ENCODE peak calls at places on chromosomes 7 and 10, in five cellular contexts. T, J, P, I and K are unnamed samples.

GRCh38 chr7:41911792-41912191 is 208.9 kb upstream of the INHBA start:
- DNase-seq in T (no peak), J (no peak), P (no peak), I (no peak), K (no peak)

GRCh38 chr10:24209421-24209770 is 458 bp downstream of the KIAA1217 start:
- DNase-seq in T (no peak), J (no peak), P (peak; percentile 74), I (no peak), K (no peak)

GRCh38 chr10:82390866-82391658 is 516.1 kb downstream of the NRG3 start:
- DNase-seq in T (no peak), J (no peak), P (no peak), I (no peak), K (no peak)

GRCh38 chr10:62027841-62028501 is 126.5 kb downstream of the ARID5B start:
- DNase-seq in T (no peak), J (no peak), P (no peak), I (no peak), K (no peak)

GRCh38 chr10:84205049-84205852 is 10.9 kb downstream of the CDHR1 start:
- DNase-seq in T (peak; percentile 77), J (peak; percentile 38), P (peak; percentile 83), I (peak; percentile 37), K (peak; percentile 75)

GRCh38 chr7:138126928-138127327 is 50.7 kb downstream of the AKR1D1 start:
- DNase-seq in T (no peak), J (no peak), P (no peak), I (no peak), K (no peak)

GRCh38 chr10:125026974-125027735 is 85.2 kb downstream of the ZRANB1 start:
- DNase-seq in T (no peak), J (no peak), P (no peak), I (no peak), K (no peak)

GRCh38 chr7:37441405-37441797 is 7.3 kb downstream of the ELMO1 start:
- DNase-seq in T (no peak), J (no peak), P (no peak), I (no peak), K (no peak)

GRCh38 chr10:121519901-121520500 is 78.2 kb downstream of the FGFR2 start:
- DNase-seq in T (no peak), J (no peak), P (no peak), I (no peak), K (no peak)

GRCh38 chr10:60778214-60778977 is at the start of gene CDK1:
- DNase-seq in T (peak; percentile 100), J (peak; percentile 96), P (peak; percentile 95), I (peak; percentile 97), K (peak; percentile 94)

GRCh38 chr7:142832452-142832851 is 22.4 kb upstream of the EPHB6 start:
- DNase-seq in T (no peak), J (no peak), P (no peak), I (no peak), K (no peak)

GRCh38 chr10:98391578-98391991 is 23.4 kb downstream of the PYROXD2 start:
- DNase-seq in T (no peak), J (no peak), P (no peak), I (no peak), K (no peak)

GRCh38 chr10:70672993-70673928 is 955 bp downstream of the ADAMTS14 start:
- DNase-seq in T (peak; percentile 70), J (no peak), P (peak; percentile 68), I (no peak), K (no peak)

GRCh38 chr7:135685306-135686084 is 23.2 kb downstream of the STMP1 start:
- DNase-seq in T (no peak), J (no peak), P (no peak), I (no peak), K (no peak)

GRCh38 chr7:134460000-134460399 is 1.1 kb upstream of the AKR1B1 start:
- DNase-seq in T (no peak), J (no peak), P (no peak), I (no peak), K (no peak)

GRCh38 chr7:93212881-93213280 is 13.4 kb downstream of the HEPACAM2 start:
- DNase-seq in T (no peak), J (no peak), P (no peak), I (no peak), K (no peak)

GRCh38 chr7:81180573-81180972 is 261.7 kb upstream of the SEMA3C start:
- DNase-seq in T (no peak), J (no peak), P (no peak), I (no peak), K (no peak)

GRCh38 chr7:81170291-81170690 is 251.4 kb upstream of the SEMA3C start:
- DNase-seq in T (no peak), J (no peak), P (no peak), I (no peak), K (no peak)

GRCh38 chr7:81181066-81181465 is 262.2 kb upstream of the SEMA3C start:
- DNase-seq in T (no peak), J (no peak), P (no peak), I (no peak), K (no peak)

GRCh38 chr7:81173766-81174281 is 255.0 kb upstream of the SEMA3C start:
- DNase-seq in T (no peak), J (no peak), P (no peak), I (no peak), K (peak; percentile 59)

DNA sequence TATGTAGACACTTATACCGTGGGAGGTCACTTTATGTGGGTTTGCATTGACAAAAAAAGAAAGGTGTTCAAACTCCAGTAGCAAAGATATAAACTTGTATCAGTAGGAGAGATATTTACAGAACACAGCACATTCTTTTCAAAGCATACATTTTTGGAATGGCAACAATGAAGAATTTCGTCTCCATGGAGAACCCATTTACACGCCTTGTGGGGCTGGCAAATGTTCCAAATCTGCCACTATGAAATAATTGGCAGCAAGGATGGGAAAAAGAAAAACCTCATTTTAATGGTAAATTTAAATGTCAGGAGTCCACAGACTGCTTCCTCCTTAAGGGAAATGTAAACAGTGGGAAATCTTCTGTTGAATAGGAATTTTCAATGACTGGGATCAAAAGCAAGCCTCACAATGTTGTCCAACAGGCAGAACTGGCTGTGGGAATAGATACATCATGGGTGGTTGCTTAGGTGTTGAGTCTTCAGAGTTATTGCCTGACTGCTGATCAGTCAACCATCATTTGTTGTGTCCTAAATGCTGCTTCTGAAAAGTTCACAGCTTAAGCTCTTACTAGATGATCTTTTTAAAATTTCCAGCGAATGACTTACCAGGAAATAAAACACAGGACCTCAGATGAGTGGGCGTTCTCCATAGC is 256.6 kb upstream of the SEMA3C start:
- DNase-seq in T (no peak), J (no peak), P (no peak), I (no peak), K (peak; percentile 84)
- TF ChIP-seq JUND in T (no peak), J (no peak), P (no peak), I (no peak), K (no peak)

DNA sequence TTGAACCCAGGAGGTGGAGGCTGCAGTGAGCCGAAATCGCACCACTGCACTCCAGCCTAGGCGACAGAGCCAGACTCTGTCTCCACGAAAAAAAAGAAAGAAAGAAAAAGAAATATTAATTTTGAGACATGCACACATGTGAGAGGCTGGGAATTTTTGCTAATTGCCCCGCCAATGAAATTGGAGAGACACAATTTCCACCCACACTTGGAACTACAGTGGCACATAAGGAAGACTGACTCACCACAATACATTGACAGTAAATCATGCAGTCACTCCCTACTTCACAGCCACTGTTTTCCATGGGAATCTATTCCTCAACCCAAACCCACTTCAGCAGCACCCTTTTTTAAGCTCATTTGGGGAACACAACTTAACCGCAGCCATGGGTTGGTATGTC is 139.7 kb downstream of the CALN1 start:
- DNase-seq in T (no peak), J (no peak), P (no peak), I (no peak), K (no peak)
- TF ChIP-seq JUND in T (no peak), J (no peak), P (no peak), I (no peak), K (no peak)

GRCh38 chr10:102702742-102703141 is 11.5 kb downstream of the ARL3 start:
- DNase-seq in T (no peak), J (no peak), P (no peak), I (no peak), K (no peak)

GRCh38 chr10:102705531-102705930 is 8.7 kb downstream of the ARL3 start:
- DNase-seq in T (no peak), J (no peak), P (no peak), I (no peak), K (no peak)

GRCh38 chr10:102701796-102702195 is 12.4 kb downstream of the ARL3 start:
- DNase-seq in T (no peak), J (no peak), P (no peak), I (no peak), K (no peak)

GRCh38 chr10:102701272-102701671 is 12.9 kb downstream of the ARL3 start:
- DNase-seq in T (no peak), J (no peak), P (no peak), I (no peak), K (no peak)

GRCh38 chr10:102704915-102705314 is 9.3 kb downstream of the ARL3 start:
- DNase-seq in T (no peak), J (peak; percentile 25), P (no peak), I (no peak), K (no peak)
- TF ChIP-seq JUND in T (no peak), J (no peak), P (peak; percentile 76), I (no peak), K (no peak)

GRCh38 chr10:114869500-114869899 is 47.9 kb downstream of the FHIP2A start:
- DNase-seq in T (no peak), J (no peak), P (no peak), I (no peak), K (no peak)
- TF ChIP-seq JUND in T (no peak), J (no peak), P (peak; percentile 82), I (no peak), K (no peak)

DNA sequence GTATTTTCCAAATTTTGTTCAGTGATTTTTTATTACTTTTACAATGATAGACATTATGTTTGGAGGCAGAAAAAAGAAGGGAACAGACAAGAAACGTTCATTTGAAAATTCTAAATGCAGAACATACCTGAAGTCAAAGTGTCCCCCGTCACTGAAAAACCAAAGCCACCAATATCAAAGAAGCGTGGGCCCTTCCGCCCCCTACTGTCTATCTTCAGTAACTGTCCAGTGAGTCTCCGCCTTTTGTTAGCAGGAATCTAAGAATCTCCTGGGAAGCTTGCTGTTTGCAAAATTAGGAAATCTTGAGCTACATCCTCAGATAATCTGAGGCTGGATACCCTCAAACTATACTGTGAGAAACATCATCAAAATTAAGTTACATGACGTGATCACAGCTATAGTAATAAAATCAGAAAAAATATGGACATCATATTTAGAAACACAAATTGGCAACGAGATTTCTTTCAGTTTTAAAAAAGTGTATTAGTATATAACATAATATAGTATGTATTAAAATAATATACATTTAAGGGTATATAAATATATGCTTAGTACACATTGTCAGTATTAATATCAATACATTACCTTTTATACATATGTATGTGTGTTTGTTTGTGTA is 169.3 kb upstream of the AKR1E2 start:
- DNase-seq in T (peak; percentile 60), J (peak; percentile 44), P (peak; percentile 49), I (peak; percentile 58), K (peak; percentile 18)
- TF ChIP-seq JUND in T (no peak), J (no peak), P (no peak), I (no peak), K (no peak)